ENCODE peak calls at places on chromosomes 4 and X, in five cellular contexts. S is GM20000, T is pancreas, W is tibial artery, B is Kasumi-1. E is an unnamed sample.

GRCh38 chr4:183360161-183360919 is 38.1 kb upstream of the CLDN24 start:
- DNase-seq in S (no peak), T (no peak), W (no peak), B (no peak), E (no peak)

GRCh38 chr4:11427201-11427996 is 1.3 kb downstream of the HS3ST1 start:
- DNase-seq in S (no peak), T (peak), W (no peak), B (no peak), E (no peak)

GRCh38 chr4:86549163-86549788 is 44.8 kb upstream of the PTPN13 start:
- DNase-seq in S (no peak), T (no peak), W (no peak), B (no peak), E (no peak)

GRCh38 chrX:43707812-43708548 is 51.9 kb downstream of the MAOA start:
- DNase-seq in S (no peak), T (no peak), W (peak), B (no peak), E (no peak)

GRCh38 chr4:119116925-119117900 is 18.4 kb upstream of the MYOZ2 start:
- DNase-seq in S (no peak), T (no peak), W (no peak), B (no peak), E (no peak)

GRCh38 chr4:187158003-187158402 is 434.3 kb upstream of the FAT1 start:
- DNase-seq in S (no peak), T (no peak), W (peak), B (no peak), E (no peak)

GRCh38 chrX:132209527-132209926 is 9.7 kb downstream of the RAP2C start:
- DNase-seq in S (no peak), T (no peak), W (no peak), B (peak), E (no peak)

GRCh38 chr4:170259631-170260153 is 169.9 kb upstream of the AADAT start:
- DNase-seq in S (peak), T (peak), W (peak), B (peak), E (no peak)

GRCh38 chr4:40934671-40935070 is 184.9 kb downstream of the NSUN7 start:
- DNase-seq in S (no peak), T (no peak), W (no peak), B (no peak), E (no peak)

GRCh38 chr4:125940426-125940825 is 625.7 kb downstream of the FAT4 start:
- DNase-seq in S (no peak), T (no peak), W (no peak), B (no peak), E (no peak)

GRCh38 chr4:186029731-186030421 is 39.1 kb upstream of the TLR3 start:
- DNase-seq in S (no peak), T (peak), W (peak), B (no peak), E (peak)

GRCh38 chr4:141636077-141636770 is at the start of gene IL15:
- DNase-seq in S (peak), T (peak), W (peak), B (no peak), E (peak)

GRCh38 chr4:136505020-136505419 is 1027.3 kb downstream of the PCDH18 start:
- DNase-seq in S (no peak), T (no peak), W (no peak), B (no peak), E (no peak)

GRCh38 chr4:142567199-142567598 is 278.9 kb downstream of the INPP4B start:
- DNase-seq in S (no peak), T (no peak), W (no peak), B (peak), E (no peak)

GRCh38 chrX:117990438-117990837 is 126.2 kb downstream of the KLHL13 start:
- DNase-seq in S (no peak), T (no peak), W (no peak), B (no peak), E (no peak)

GRCh38 chr4:157143365-157143764 is 67.4 kb downstream of the GLRB start:
- DNase-seq in S (no peak), T (no peak), W (no peak), B (no peak), E (no peak)